ENCODE peak calls at places on chromosomes 7 and 10, in four cellular contexts. H is stomach; C is heart right ventricle; N is CD8-positive, alpha-beta T cell. D is an unnamed sample. For H3K9me3, the result is how much of the 10 kb centered on the place peaks cover.

GRCh38 chr7:141073641-141074161 is at the start of gene TMEM178B:
- DNase-seq in C (peak), N (no peak), H (no peak), D (no peak)

GRCh38 chr7:2166625-2167280 is 66.0 kb downstream of the MAD1L1 start:
- DNase-seq in N (no peak), C (no peak), H (no peak), D (no peak)

GRCh38 chr10:132779850-132780249 is 6.1 kb downstream of the NKX6-2 start:
- DNase-seq in N (no peak), H (no peak), C (no peak), D (no peak)

GRCh38 chr10:6231730-6232129 is 29.0 kb downstream of the PFKFB3 start:
- DNase-seq in H (no peak), C (no peak), N (no peak), D (no peak)

GRCh38 chr7:10117815-10118214 is 855.9 kb upstream of the PHF14 start:
- DNase-seq in C (no peak), N (no peak), H (no peak), D (no peak)

GRCh38 chr7:41640487-41640886 is 62.4 kb downstream of the INHBA start:
- DNase-seq in N (no peak), H (no peak), C (no peak), D (no peak)

GRCh38 chr7:100407285-100408180 is 21.0 kb downstream of the ZCWPW1 start:
- DNase-seq in N (peak), C (no peak), H (no peak), D (no peak)

GRCh38 chr7:150479023-150479716 is 28.7 kb downstream of the GIMAP8 start:
- DNase-seq in C (no peak), H (no peak), N (no peak), D (no peak)

GRCh38 chr10:34351161-34351560 is 463.9 kb downstream of the PARD3 start:
- DNase-seq in N (no peak), C (no peak), H (no peak), D (no peak)

GRCh38 chr7:84912537-84912936 is 274.3 kb downstream of the SEMA3D start:
- DNase-seq in N (no peak), H (no peak), C (no peak), D (no peak)

GRCh38 chr7:120931243-120931642 is 19.3 kb upstream of the ING3 start:
- DNase-seq in C (no peak), N (no peak), H (no peak), D (no peak)

GRCh38 chr10:12501324-12501723 is 152.0 kb downstream of the CAMK1D start:
- DNase-seq in C (no peak), N (no peak), H (peak), D (no peak)

GRCh38 chr7:17559388-17559787 is 260.9 kb downstream of the AHR start:
- DNase-seq in H (no peak), N (no peak), C (no peak), D (no peak)

GRCh38 chr7:7595451-7595850 is 28.8 kb downstream of the MIOS start:
- DNase-seq in C (no peak), H (no peak), N (no peak), D (no peak)

GRCh38 chr7:150863946-150864345 is 11.6 kb downstream of the AOC1 start:
- DNase-seq in N (no peak), H (no peak), C (no peak), D (no peak)

GRCh38 chr10:118139321-118139720 is 92.6 kb upstream of the RAB11FIP2 start:
- DNase-seq in H (no peak), C (no peak), N (no peak), D (no peak)

GRCh38 chr10:6878067-6878412 is 298.0 kb upstream of the PRKCQ start:
- DNase-seq in C (no peak), H (no peak), N (no peak), D (no peak)

GRCh38 chr10:100890696-100891271 is 22.0 kb upstream of the SLF2 start:
- DNase-seq in N (no peak), C (no peak), H (no peak), D (no peak)

GRCh38 chr7:130263130-130263529 is 3.5 kb upstream of the CPA2 start:
- DNase-seq in H (no peak), C (no peak), N (no peak), D (no peak)

GRCh38 chr10:943334-944033 is 12.0 kb upstream of the LARP4B start:
- DNase-seq in N (no peak), H (no peak), C (no peak), D (no peak)

GRCh38 chr10:75712241-75712880 is 280.9 kb downstream of the LRMDA start:
- DNase-seq in N (no peak), C (peak), H (no peak), D (no peak)

GRCh38 chr7:5692112-5692844 is 89.2 kb downstream of the RNF216 start:
- DNase-seq in H (peak), N (no peak), C (peak), D (no peak)

GRCh38 chr7:93142127-93142526 is 6.1 kb downstream of the SAMD9L start:
- DNase-seq in H (no peak), C (no peak), N (no peak), D (no peak)

GRCh38 chr10:12390733-12391132 is 41.4 kb downstream of the CAMK1D start:
- DNase-seq in N (no peak), C (no peak), H (no peak), D (no peak)

GRCh38 chr10:86966008-86966654 is 2.2 kb upstream of the ADIRF start:
- DNase-seq in N (no peak), C (no peak), H (peak), D (no peak)

GRCh38 chr10:50740351-50740688 is 584 bp downstream of the ASAH2B start:
- DNase-seq in C (no peak), H (no peak), N (no peak), D (no peak)

GRCh38 chr7:16985621-16986020 is 103.8 kb upstream of the AGR3 start:
- DNase-seq in N (no peak), C (no peak), H (no peak), D (no peak)

GRCh38 chr10:105974803-105975456 is 1189.6 kb downstream of the SORCS1 start:
- DNase-seq in H (peak), N (no peak), C (no peak), D (no peak)

GRCh38 chr10:93921338-93921737 is 27.6 kb downstream of the SLC35G1 start:
- DNase-seq in C (no peak), H (no peak), N (peak), D (peak)

GRCh38 chr7:146090023-146090645 is 26.5 kb upstream of the CNTNAP2 start:
- DNase-seq in H (no peak), C (no peak), N (no peak), D (no peak)

GRCh38 chr10:29998142-29998808 is 61.1 kb downstream of the JCAD start:
- DNase-seq in N (peak), C (peak), H (peak), D (peak)

GRCh38 chr7:142772051-142772450 is 1.3 kb downstream of the PRSS2 start:
- DNase-seq in N (no peak), C (no peak), H (no peak), D (no peak)

GRCh38 chr10:12978885-12979284 is 22.6 kb downstream of the CCDC3 start:
- DNase-seq in N (no peak), C (no peak), H (no peak), D (no peak)

GRCh38 chr10:269440-270074 is 134.3 kb downstream of the ZMYND11 start:
- DNase-seq in C (no peak), N (no peak), H (no peak), D (no peak)

GRCh38 chr10:43524434-43525247 is 49.8 kb downstream of the ZNF239 start:
- DNase-seq in C (no peak), H (no peak), N (no peak), D (no peak)
- H3K9me3 ChIP-seq in C (half or more), H (half or more), N (under half), D (under half)

GRCh38 chr7:47806701-47807103 is 141.6 kb downstream of the PKD1L1 start:
- DNase-seq in N (no peak), H (no peak), C (no peak), D (no peak)
- H3K9me3 ChIP-seq in N (under half), H (under half), C (under half), D (under half)

DNA sequence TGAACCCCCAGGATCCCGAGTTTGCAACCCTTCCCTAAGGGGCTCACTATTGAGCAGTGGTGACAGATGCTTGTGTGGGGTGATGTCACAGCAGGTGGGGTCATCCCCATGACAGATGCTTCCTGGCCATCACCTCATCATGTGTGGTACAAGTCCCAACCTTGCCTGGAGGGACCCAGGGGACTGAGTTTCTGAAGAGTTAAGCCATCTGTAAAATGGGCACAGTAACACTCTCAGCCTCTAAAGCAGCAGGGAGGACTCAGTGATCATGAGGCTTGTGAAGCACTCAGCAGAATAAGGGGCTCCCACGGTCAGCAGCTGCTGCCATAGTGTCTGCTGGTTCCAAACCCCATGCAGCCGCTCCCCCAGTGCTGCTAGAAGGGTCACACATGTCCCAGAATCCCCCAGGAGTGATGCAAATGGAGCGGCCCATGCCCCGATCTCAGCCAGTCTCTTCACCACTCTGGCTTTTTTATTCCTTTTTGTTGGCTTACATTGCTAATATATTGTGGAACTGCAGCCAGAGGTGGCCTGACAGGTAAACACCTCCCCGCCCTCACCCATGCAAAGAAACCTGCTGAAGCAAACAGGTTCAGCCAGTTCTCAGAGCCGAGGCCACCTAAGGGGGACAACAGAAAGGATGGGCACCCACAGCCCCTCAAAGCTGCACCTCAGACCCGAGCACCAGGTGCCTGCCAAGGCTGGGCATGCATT is 102.1 kb upstream of the PDGFA start:
- DNase-seq in N (no peak), C (no peak), H (peak), D (no peak)
- H3K9me3 ChIP-seq in N (under half), C (half or more), H (under half), D (under half)

DNA sequence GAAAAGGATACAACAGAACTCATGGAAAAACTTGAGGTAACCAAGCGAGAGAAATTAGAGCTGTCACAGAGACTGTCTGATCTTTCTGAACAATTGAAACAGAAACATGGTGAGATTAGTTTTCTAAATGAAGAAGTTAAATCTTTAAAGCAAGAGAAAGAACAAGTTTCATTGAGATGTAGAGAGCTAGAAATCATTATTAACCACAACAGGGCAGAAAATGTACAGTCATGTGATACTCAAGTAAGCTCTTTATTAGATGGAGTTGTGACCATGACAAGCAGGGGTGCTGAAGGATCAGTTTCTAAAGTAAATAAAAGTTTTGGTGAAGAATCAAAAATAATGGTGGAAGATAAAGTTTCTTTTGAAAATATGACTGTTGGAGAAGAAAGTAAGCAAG is 62.1 kb downstream of the AKAP9 start:
- DNase-seq in H (no peak), N (no peak), C (no peak), D (no peak)
- H3K9me3 ChIP-seq in H (under half), N (under half), C (under half), D (under half)

DNA sequence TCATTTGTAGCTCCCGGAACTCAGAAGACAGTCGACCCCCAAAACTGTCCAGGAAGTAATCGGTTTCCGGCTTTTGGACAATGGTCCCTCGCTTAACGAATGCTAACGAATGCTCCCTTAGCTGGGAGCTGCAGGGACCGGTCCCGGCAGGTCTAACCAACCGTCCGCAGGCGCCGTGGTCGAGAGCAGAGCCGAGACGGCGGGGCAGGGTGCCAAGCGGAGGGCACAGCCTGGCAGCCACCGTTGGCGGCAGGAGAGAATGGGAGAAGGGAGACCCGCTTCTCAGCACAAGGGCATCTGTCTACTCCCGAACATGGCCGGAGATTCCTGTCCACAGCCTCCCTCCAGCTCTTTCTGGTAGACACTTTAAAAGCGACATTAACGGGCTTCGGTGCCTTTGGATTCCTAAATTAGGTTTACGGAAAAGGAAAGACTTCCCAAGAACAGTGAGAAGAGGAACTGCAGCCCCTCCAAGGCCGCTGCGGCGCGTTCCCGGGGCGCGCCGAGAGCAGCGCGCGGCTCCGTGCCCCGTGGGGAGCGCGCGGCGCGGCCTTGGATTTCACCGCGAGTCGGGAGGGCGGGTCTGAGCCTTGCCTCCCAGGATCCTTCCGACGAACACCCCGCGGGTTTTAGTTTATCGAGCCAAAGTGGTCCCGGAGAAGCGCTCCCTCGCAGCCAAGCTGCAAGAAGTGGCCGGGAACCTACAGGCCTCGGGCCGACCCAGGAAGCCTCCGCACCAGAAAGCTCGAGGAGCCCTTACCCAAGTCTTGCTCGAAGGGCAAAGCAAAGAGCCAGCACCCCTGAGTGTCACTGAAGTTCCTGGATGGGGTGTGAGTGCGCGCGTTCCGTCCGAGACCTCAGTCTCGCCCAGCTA is 3.6 kb upstream of the TBX20 start:
- DNase-seq in N (no peak), C (peak), H (no peak), D (no peak)
- H3K9me3 ChIP-seq in N (under half), C (under half), H (under half), D (under half)

GRCh38 chr7:153044981-153045380 is 285.4 kb downstream of the ACTR3B start:
- DNase-seq in C (no peak), N (no peak), H (no peak), D (no peak)
- H3K9me3 ChIP-seq in C (under half), N (under half), H (under half), D (under half)

GRCh38 chr7:64905133-64905532 is 2.1 kb downstream of the ZNF273 start:
- DNase-seq in H (no peak), N (no peak), C (no peak), D (no peak)

GRCh38 chr7:64905547-64905946 is 2.5 kb downstream of the ZNF273 start:
- DNase-seq in N (no peak), C (no peak), H (no peak), D (no peak)

GRCh38 chr7:64904008-64904407 is 935 bp downstream of the ZNF273 start:
- DNase-seq in H (no peak), C (no peak), N (no peak), D (no peak)

GRCh38 chr7:64908358-64908757 is 5.3 kb downstream of the ZNF273 start:
- DNase-seq in H (no peak), N (no peak), C (no peak), D (no peak)

DNA sequence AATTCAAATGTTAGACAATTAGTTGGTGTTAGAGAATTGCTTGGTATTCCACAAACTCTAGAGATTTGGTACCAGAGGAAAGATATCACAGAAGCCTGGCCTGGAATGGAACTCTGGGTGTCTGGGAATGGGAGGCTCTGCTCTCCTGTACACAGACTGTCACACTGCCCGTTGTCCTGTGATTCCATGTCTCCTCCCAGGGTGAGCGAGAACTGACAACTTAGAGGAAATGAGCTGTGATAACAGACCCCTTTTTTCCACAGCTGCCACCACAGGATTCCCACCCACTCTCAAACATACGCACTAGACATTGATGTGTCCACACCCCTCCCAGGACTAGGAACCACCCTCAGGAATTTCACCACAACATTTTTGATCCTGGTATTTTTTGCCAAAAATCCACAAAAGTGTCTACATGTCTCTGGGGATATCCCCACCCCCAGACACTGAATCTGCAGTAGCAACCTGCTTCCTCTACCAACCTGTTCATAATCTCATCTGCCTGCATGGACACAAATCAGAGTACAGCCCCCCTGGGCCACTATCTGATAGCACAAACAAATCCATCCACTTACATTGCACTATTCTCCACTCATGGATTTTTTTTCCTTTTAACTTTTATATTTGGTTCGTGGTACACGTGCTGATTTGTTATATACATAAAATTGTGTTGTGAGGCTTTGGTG is 4.7 kb downstream of the ZNF273 start:
- DNase-seq in H (no peak), N (no peak), C (no peak), D (no peak)
- H3K9me3 ChIP-seq in H (under half), N (under half), C (under half), D (under half)

GRCh38 chr7:64611717-64612116 is 48.8 kb upstream of the ZNF680 start:
- DNase-seq in H (no peak), N (no peak), C (no peak), D (no peak)

GRCh38 chr7:64610997-64611396 is 48.1 kb upstream of the ZNF680 start:
- DNase-seq in H (no peak), N (no peak), C (no peak), D (no peak)

GRCh38 chr7:64612452-64612851 is 49.6 kb upstream of the ZNF680 start:
- DNase-seq in N (no peak), H (no peak), C (no peak), D (no peak)

GRCh38 chr7:64606385-64606784 is 43.5 kb upstream of the ZNF680 start:
- DNase-seq in N (no peak), H (no peak), C (no peak), D (no peak)

GRCh38 chr7:64608116-64608910 is 45.4 kb upstream of the ZNF680 start:
- DNase-seq in H (no peak), N (no peak), C (no peak), D (no peak)
- H3K9me3 ChIP-seq in H (under half), N (under half), C (under half), D (under half)

DNA sequence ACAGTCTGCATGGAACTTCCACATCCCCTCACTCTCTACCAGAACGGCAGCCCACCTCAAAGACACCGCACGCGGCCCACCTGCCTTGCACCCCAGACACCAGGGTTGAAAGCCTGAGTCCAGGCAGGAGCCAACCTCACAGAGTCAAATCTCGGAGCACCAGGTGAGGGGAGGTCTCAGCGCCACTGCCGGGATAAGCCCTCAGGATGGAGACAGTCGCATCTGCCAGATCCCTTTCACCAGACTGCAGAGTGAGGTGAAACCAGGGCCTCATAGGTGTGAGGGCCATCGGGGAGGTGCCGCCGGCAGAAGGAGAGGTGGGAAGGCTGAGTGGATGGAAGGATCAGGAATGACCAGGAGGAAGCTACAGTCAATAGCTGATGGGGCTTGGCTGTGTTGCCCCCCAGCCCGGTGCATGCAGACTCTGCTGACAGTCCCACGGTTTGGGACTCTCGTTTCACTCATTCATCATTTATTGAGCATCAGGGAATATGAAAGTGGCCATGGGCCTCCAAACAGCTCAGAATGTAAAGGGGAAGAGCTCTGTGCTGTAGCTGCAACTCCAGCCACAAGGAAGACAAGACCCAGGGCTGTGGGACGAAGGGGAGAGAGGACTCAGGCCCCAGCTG is 315.0 kb downstream of the PTPRN2 start:
- DNase-seq in C (no peak), N (no peak), H (no peak), D (no peak)
- H3K9me3 ChIP-seq in C (under half), N (under half), H (under half), D (under half)